ENCODE peak calls at places on chromosome 6, in eight cellular contexts. B, D, A, V, R, X, J and U are unnamed samples.

GRCh38 chr6:115554060-115554459 is 506.6 kb downstream of the FRK start:
- DNase-seq in B (no peak), D (no peak), A (no peak), V (no peak), R (no peak), X (no peak), J (no peak), U (no peak)

GRCh38 chr6:44245391-44245911 is 1.4 kb upstream of the HSP90AB1 start:
- DNase-seq in B (no peak), D (no peak), A (no peak), V (no peak), R (no peak), X (no peak), J (no peak), U (no peak)

GRCh38 chr6:169302255-169302654 is 48.6 kb upstream of the THBS2 start:
- DNase-seq in B (no peak), D (no peak), A (no peak), V (no peak), R (no peak), X (no peak), J (no peak), U (no peak)

GRCh38 chr6:168527451-168528210 is 86.6 kb downstream of the SMOC2 start:
- DNase-seq in B (no peak), D (no peak), A (no peak), V (peak; percentile 80), R (no peak), X (no peak), J (no peak), U (no peak)

GRCh38 chr6:109892451-109893435 is 85.4 kb upstream of the GPR6 start:
- DNase-seq in B (no peak), D (no peak), A (no peak), V (no peak), R (no peak), X (no peak), J (peak; percentile 39), U (no peak)

GRCh38 chr6:35718911-35719381 is 17.9 kb upstream of the ARMC12 start:
- DNase-seq in B (no peak), D (no peak), A (no peak), V (no peak), R (no peak), X (no peak), J (no peak), U (no peak)

GRCh38 chr6:89369009-89369408 is 16.5 kb upstream of the UBE2J1 start:
- DNase-seq in B (no peak), D (peak; percentile 28), A (no peak), V (peak; percentile 65), R (no peak), X (no peak), J (no peak), U (no peak)

GRCh38 chr6:89183294-89183693 is 33.9 kb downstream of the GABRR1 start:
- DNase-seq in B (no peak), D (no peak), A (no peak), V (no peak), R (peak; percentile 23), X (no peak), J (no peak), U (no peak)

GRCh38 chr6:21022343-21023107 is 488.3 kb downstream of the CDKAL1 start:
- DNase-seq in B (no peak), D (peak; percentile 19), A (peak; percentile 17), V (peak; percentile 87), R (no peak), X (peak; percentile 44), J (peak; percentile 87), U (peak; percentile 15)

GRCh38 chr6:113068569-113068968 is 721.4 kb downstream of the RFPL4B start:
- DNase-seq in B (no peak), D (no peak), A (no peak), V (peak; percentile 13), R (no peak), X (no peak), J (no peak), U (no peak)

GRCh38 chr6:8229913-8230312 is 127.6 kb upstream of the EEF1E1 start:
- DNase-seq in B (no peak), D (peak; percentile 27), A (no peak), V (no peak), R (no peak), X (no peak), J (no peak), U (no peak)

GRCh38 chr6:134512946-134513345 is 195.0 kb upstream of the SGK1 start:
- DNase-seq in B (no peak), D (no peak), A (no peak), V (peak; percentile 43), R (no peak), X (no peak), J (no peak), U (no peak)

GRCh38 chr6:155121699-155122098 is 126.6 kb downstream of the TIAM2 start:
- DNase-seq in B (no peak), D (peak; percentile 31), A (no peak), V (peak; percentile 17), R (no peak), X (no peak), J (no peak), U (no peak)

GRCh38 chr6:10419749-10420545 is 5.1 kb upstream of the TFAP2A start:
- DNase-seq in B (no peak), D (no peak), A (no peak), V (no peak), R (no peak), X (peak; percentile 27), J (no peak), U (no peak)

GRCh38 chr6:48134246-48134645 is 23.2 kb upstream of the PTCHD4 start:
- DNase-seq in B (no peak), D (no peak), A (no peak), V (no peak), R (no peak), X (no peak), J (no peak), U (no peak)

GRCh38 chr6:110690106-110690654 is 125.1 kb downstream of the CDK19 start:
- DNase-seq in B (no peak), D (no peak), A (no peak), V (no peak), R (no peak), X (no peak), J (no peak), U (no peak)

GRCh38 chr6:5998236-5998635 is 8.5 kb downstream of the NRN1 start:
- DNase-seq in B (no peak), D (no peak), A (no peak), V (no peak), R (no peak), X (no peak), J (no peak), U (no peak)

GRCh38 chr6:159969921-159970320 is 1.0 kb downstream of the IGF2R start:
- DNase-seq in B (no peak), D (peak; percentile 45), A (peak; percentile 63), V (peak; percentile 73), R (peak; percentile 84), X (peak; percentile 59), J (no peak), U (no peak)

GRCh38 chr6:129929433-129929832 is 68.3 kb upstream of the TMEM244 start:
- DNase-seq in B (no peak), D (no peak), A (no peak), V (peak; percentile 78), R (no peak), X (no peak), J (no peak), U (no peak)

GRCh38 chr6:111482236-111482958 is 621 bp downstream of the REV3L start:
- DNase-seq in B (no peak), D (peak; percentile 62), A (no peak), V (peak; percentile 45), R (no peak), X (peak; percentile 34), J (peak; percentile 40), U (no peak)

GRCh38 chr6:166058064-166058739 is 109.4 kb downstream of the TBXT start:
- DNase-seq in B (no peak), D (no peak), A (no peak), V (peak; percentile 86), R (no peak), X (no peak), J (no peak), U (no peak)

GRCh38 chr6:45387236-45387635 is 9.5 kb upstream of the SUPT3H start:
- DNase-seq in B (no peak), D (no peak), A (no peak), V (peak; percentile 12), R (no peak), X (no peak), J (no peak), U (no peak)